ENCODE peak calls at places on chromosome 22, in eight cellular contexts. Y is heart right ventricle, R is mucosa of descending colon, B is heart left ventricle, A is body of pancreas, D is spleen, W is A673, H is HCT116. L is an unnamed sample.

GRCh38 chr22:28703436-28703835 is 23.8 kb upstream of the TTC28 start:
- DNase-seq in B (no peak), A (no peak), W (no peak), R (no peak), Y (no peak), D (no peak), H (no peak), L (no peak)

GRCh38 chr22:16777284-16777924 is 47.8 kb downstream of the XKR3 start:
- DNase-seq in W (no peak), A (no peak), R (no peak), B (no peak), H (no peak), D (no peak), Y (no peak), L (no peak)

GRCh38 chr22:17638432-17639237 is at the start of gene BCL2L13:
- DNase-seq in R (peak; percentile 96), D (peak; percentile 98), W (peak; percentile 91), B (peak; percentile 92), H (peak; percentile 78), A (peak; percentile 94), Y (peak; percentile 91), L (peak; percentile 94)

GRCh38 chr22:48758905-48759875 is 1068.5 kb downstream of the BRD1 start:
- DNase-seq in H (no peak), Y (no peak), D (no peak), B (peak; percentile 10), A (no peak), W (no peak), R (no peak), L (peak; percentile 19)

GRCh38 chr22:29190051-29190450 is 15.6 kb upstream of the EMID1 start:
- DNase-seq in A (no peak), Y (no peak), R (no peak), W (no peak), B (no peak), H (no peak), D (no peak), L (no peak)

GRCh38 chr22:19195796-19196731 is 17.5 kb upstream of the SLC25A1 start:
- DNase-seq in B (no peak), Y (no peak), H (no peak), R (no peak), D (peak; percentile 75), A (no peak), W (no peak), L (no peak)

GRCh38 chr22:30273196-30273595 is 6.5 kb upstream of the OSM start:
- DNase-seq in D (no peak), Y (no peak), B (no peak), A (no peak), H (no peak), W (no peak), R (no peak), L (no peak)

GRCh38 chr22:29936186-29936585 is 53.2 kb downstream of the MTMR3 start:
- DNase-seq in R (no peak), W (no peak), B (no peak), A (no peak), H (no peak), D (no peak), Y (no peak), L (no peak)

GRCh38 chr22:37472418-37473006 is 13.7 kb downstream of the MFNG start:
- DNase-seq in A (peak; percentile 55), D (no peak), B (no peak), W (peak; percentile 42), H (no peak), Y (no peak), R (no peak), L (no peak)

GRCh38 chr22:48704335-48704734 is 1123.3 kb downstream of the BRD1 start:
- DNase-seq in W (no peak), D (peak; percentile 51), Y (no peak), A (no peak), R (no peak), H (no peak), B (no peak), L (no peak)

GRCh38 chr22:29855611-29856181 is 17.6 kb upstream of the ASCC2 start:
- DNase-seq in B (peak; percentile 82), D (no peak), R (no peak), Y (peak; percentile 69), A (no peak), W (no peak), H (no peak), L (no peak)

GRCh38 chr22:17716529-17716928 is 57.7 kb downstream of the BID start:
- DNase-seq in H (no peak), Y (no peak), A (no peak), D (no peak), W (no peak), B (no peak), R (no peak), L (no peak)

GRCh38 chr22:46846154-46846831 is 83.8 kb downstream of the TBC1D22A start:
- DNase-seq in H (no peak), W (no peak), B (no peak), R (no peak), Y (no peak), A (no peak), D (no peak), L (no peak)

GRCh38 chr22:36566720-36567119 is 37.8 kb upstream of the EIF3D start:
- DNase-seq in H (no peak), A (no peak), Y (no peak), R (no peak), D (no peak), B (no peak), W (no peak), L (no peak)

GRCh38 chr22:35230839-35231584 is 26.3 kb upstream of the HMGXB4 start:
- DNase-seq in R (no peak), B (no peak), W (peak; percentile 55), A (no peak), D (no peak), H (peak; percentile 50), Y (no peak), L (no peak)

GRCh38 chr22:17085277-17086091 is 684 bp downstream of the IL17RA start:
- DNase-seq in A (peak; percentile 47), Y (peak; percentile 46), B (peak; percentile 39), W (peak; percentile 29), R (peak; percentile 77), D (no peak), H (no peak), L (peak; percentile 77)

GRCh38 chr22:45239378-45240136 is 1.1 kb downstream of the KIAA0930 start:
- DNase-seq in Y (no peak), D (peak; percentile 78), A (no peak), R (no peak), H (no peak), B (no peak), W (peak; percentile 31), L (no peak)

GRCh38 chr22:36318442-36318841 is 65.5 kb downstream of the APOL1 start:
- DNase-seq in A (no peak), B (no peak), Y (no peak), D (no peak), R (peak; percentile 32), W (no peak), H (no peak), L (no peak)

GRCh38 chr22:22176929-22177616 is 67.5 kb upstream of the VPREB1 start:
- DNase-seq in Y (no peak), W (no peak), H (no peak), D (no peak), A (no peak), B (no peak), R (no peak), L (no peak)

GRCh38 chr22:38700271-38700788 is 413 bp downstream of the JOSD1 start:
- DNase-seq in D (peak; percentile 96), B (peak; percentile 81), H (no peak), A (peak; percentile 67), Y (peak; percentile 78), R (no peak), W (no peak), L (peak; percentile 63)

GRCh38 chr22:38698407-38699094 is 2.2 kb downstream of the JOSD1 start:
- DNase-seq in B (no peak), H (no peak), W (no peak), A (no peak), R (no peak), D (no peak), Y (no peak), L (no peak)

GRCh38 chr22:38699143-38699542 is 1.6 kb downstream of the JOSD1 start:
- DNase-seq in A (no peak), Y (no peak), H (no peak), R (no peak), B (no peak), W (no peak), D (no peak), L (no peak)

GRCh38 chr22:38700789-38701628 is at the start of gene JOSD1:
- DNase-seq in B (peak; percentile 98), W (peak; percentile 96), A (peak; percentile 95), Y (peak; percentile 97), D (peak; percentile 99), H (peak; percentile 87), R (peak; percentile 97), L (peak; percentile 96)

DNA sequence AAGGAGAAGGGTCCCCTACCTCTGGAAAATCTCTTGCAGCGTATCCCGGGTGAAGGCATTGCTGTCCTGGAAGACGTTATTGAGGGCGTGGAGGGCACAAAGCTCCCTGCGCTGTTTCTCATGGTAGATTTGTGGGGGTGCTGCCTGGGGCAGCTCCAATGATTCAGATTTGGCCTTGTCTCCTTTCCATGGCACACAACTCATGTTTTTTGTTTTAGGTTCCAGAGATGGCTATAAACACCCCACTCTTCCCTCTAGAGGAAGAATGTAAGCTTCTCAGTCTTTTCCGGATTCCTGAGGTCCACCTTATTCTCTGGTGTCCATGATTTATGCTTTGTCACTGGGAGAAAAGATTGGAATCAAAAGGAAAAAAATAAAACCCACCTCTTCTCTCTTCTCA is 959 bp downstream of the JOSD1 start:
- DNase-seq in H (no peak), D (no peak), Y (no peak), A (no peak), B (no peak), W (peak; percentile 43), R (no peak), L (no peak)
- H3K4me1 ChIP-seq in H (peaks cover 37% of the 10 kb centered on the region), D (peaks cover 61% of the 10 kb centered on the region), Y (peaks cover 31% of the 10 kb centered on the region), A (peaks cover 56% of the 10 kb centered on the region), B (peaks cover 30% of the 10 kb centered on the region), W (peaks cover 28% of the 10 kb centered on the region), R (peaks cover 41% of the 10 kb centered on the region), L (peaks cover 32% of the 10 kb centered on the region)

GRCh38 chr22:20231499-20232236 is 36.5 kb downstream of the RTN4R start:
- DNase-seq in R (no peak), W (no peak), A (no peak), B (no peak), H (no peak), D (no peak), Y (no peak), L (no peak)
- TF ChIP-seq CTCF in R (no peak), W (no peak), A (no peak), B (no peak), H (no peak), D (no peak), Y (no peak), L (no peak)

DNA sequence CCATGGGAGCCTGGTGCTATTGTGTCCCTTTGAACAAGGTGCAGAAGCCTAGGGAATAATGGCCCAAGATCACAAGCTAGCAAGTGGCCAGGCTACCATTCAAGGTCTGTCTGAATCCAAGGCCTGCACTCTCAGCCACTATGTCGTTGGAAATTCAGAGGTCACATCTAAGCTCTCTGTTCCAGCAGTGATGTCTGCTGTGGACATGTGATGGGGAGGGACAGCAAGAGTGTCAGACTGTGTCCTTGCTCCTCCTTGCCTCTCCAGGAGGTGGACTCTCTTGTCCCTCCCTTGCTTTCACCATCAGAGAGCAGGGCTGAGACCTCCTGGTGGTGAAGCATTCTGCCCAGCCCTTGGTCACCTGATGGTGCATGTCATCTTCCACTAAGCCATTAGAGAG is 37.2 kb upstream of the SUSD2 start:
- DNase-seq in W (no peak), R (no peak), H (no peak), D (no peak), Y (no peak), A (no peak), B (no peak), L (no peak)
- H3K4me1 ChIP-seq in W (peaks cover 23% of the 10 kb centered on the region), R (peaks cover 44% of the 10 kb centered on the region), H (peaks cover 21% of the 10 kb centered on the region), D (peaks cover 78% of the 10 kb centered on the region), Y (peaks cover 40% of the 10 kb centered on the region), A (peaks cover 58% of the 10 kb centered on the region), B (peaks cover 36% of the 10 kb centered on the region), L (peaks cover 92% of the 10 kb centered on the region)

GRCh38 chr22:49776053-49776511 is 51.6 kb downstream of the BRD1 start:
- DNase-seq in B (no peak), H (no peak), R (peak; percentile 51), A (no peak), Y (no peak), D (no peak), W (no peak), L (no peak)
- TF ChIP-seq CTCF in B (no peak), H (no peak), R (no peak), A (no peak), Y (no peak), D (no peak), W (no peak), L (no peak)

L was measured in tibial artery.